ENCODE peak calls at places on chromosomes 5 and 9, in nine cellular contexts. W is GM23248; D is fibroblast of lung; S is ovary; L is aorta; R is K562; N is heart right ventricle; X is endodermal cell; F is CD8-positive, alpha-beta T cell. O is an unnamed sample.

GRCh38 chr5:95759634-95760033 is 28.5 kb downstream of the RHOBTB3 start:
- DNase-seq in W (peak), D (peak), S (no peak), L (no peak), R (no peak), N (no peak), X (no peak), F (no peak), O (no peak)

GRCh38 chr5:172321593-172321992 is 38.0 kb upstream of the UBTD2 start:
- DNase-seq in W (no peak), D (no peak), S (no peak), L (no peak), R (no peak), N (no peak), X (peak), F (no peak), O (no peak)

GRCh38 chr5:103475629-103476240 is 86.9 kb downstream of the NUDT12 start:
- DNase-seq in W (peak), D (peak), S (no peak), L (no peak), R (peak), N (no peak), X (no peak), F (no peak), O (no peak)

GRCh38 chr9:93468763-93469456 is 15.5 kb upstream of the FAM120AOS start:
- DNase-seq in W (peak), D (peak), S (no peak), L (no peak), R (no peak), N (no peak), X (peak), F (no peak), O (no peak)

GRCh38 chr5:6243706-6244105 is 134.6 kb downstream of the MED10 start:
- DNase-seq in W (no peak), D (no peak), S (no peak), L (no peak), R (no peak), N (no peak), X (no peak), F (no peak), O (no peak)

GRCh38 chr9:34451545-34451944 is 6.8 kb downstream of the FAM219A start:
- DNase-seq in W (peak), D (peak), S (no peak), L (no peak), R (peak), N (no peak), X (no peak), F (no peak), O (no peak)

GRCh38 chr9:68705636-68706578 is 867 bp downstream of the PIP5K1B start:
- DNase-seq in W (no peak), D (peak), S (no peak), L (peak), R (peak), N (peak), X (peak), F (no peak), O (no peak)

GRCh38 chr9:127555830-127556820 is 56.0 kb upstream of the STXBP1 start:
- DNase-seq in W (peak), D (peak), S (peak), L (peak), R (peak), N (peak), X (no peak), F (no peak), O (no peak)

GRCh38 chr5:2075365-2075764 is 192.6 kb upstream of the IRX4 start:
- DNase-seq in W (no peak), D (no peak), S (no peak), L (no peak), R (no peak), N (no peak), X (no peak), F (no peak), O (no peak)

GRCh38 chr5:83031391-83031790 is 45.8 kb downstream of the TMEM167A start:
- DNase-seq in W (peak), D (peak), S (no peak), L (no peak), R (no peak), N (no peak), X (no peak), F (no peak), O (no peak)

GRCh38 chr9:38038307-38039089 is 30.5 kb downstream of the SHB start:
- DNase-seq in W (no peak), D (no peak), S (no peak), L (no peak), R (peak), N (peak), X (no peak), F (no peak), O (no peak)

GRCh38 chr5:180591249-180591887 is at the start of gene SCGB3A1:
- DNase-seq in W (peak), D (no peak), S (no peak), L (no peak), R (no peak), N (no peak), X (peak), F (no peak), O (no peak)

GRCh38 chr5:54619732-54620582 is 102.4 kb downstream of the SNX18 start:
- DNase-seq in W (peak), D (peak), S (no peak), L (no peak), R (no peak), N (no peak), X (no peak), F (no peak), O (no peak)

GRCh38 chr9:123300554-123300953 is 32.2 kb upstream of the STRBP start:
- DNase-seq in W (no peak), D (no peak), S (no peak), L (peak), R (peak), N (no peak), X (peak), F (no peak), O (no peak)

GRCh38 chr5:74641778-74642542 is 1.4 kb upstream of the ENC1 start:
- DNase-seq in W (peak), D (peak), S (peak), L (no peak), R (peak), N (no peak), X (peak), F (no peak), O (no peak)

GRCh38 chr5:72231989-72232703 is 87.9 kb downstream of the MRPS27 start:
- DNase-seq in W (no peak), D (peak), S (no peak), L (no peak), R (peak), N (no peak), X (no peak), F (no peak), O (no peak)

GRCh38 chr5:72233835-72234234 is 86.2 kb downstream of the MRPS27 start:
- DNase-seq in W (no peak), D (no peak), S (no peak), L (no peak), R (no peak), N (no peak), X (no peak), F (no peak), O (no peak)

GRCh38 chr5:72234265-72234700 is 85.8 kb downstream of the MRPS27 start:
- DNase-seq in W (peak), D (peak), S (no peak), L (no peak), R (peak), N (no peak), X (no peak), F (no peak), O (no peak)

GRCh38 chr5:72234898-72235297 is 85.1 kb downstream of the MRPS27 start:
- DNase-seq in W (no peak), D (peak), S (no peak), L (no peak), R (no peak), N (no peak), X (no peak), F (no peak), O (no peak)

GRCh38 chr5:72232838-72233237 is 87.2 kb downstream of the MRPS27 start:
- DNase-seq in W (no peak), D (no peak), S (no peak), L (no peak), R (no peak), N (no peak), X (no peak), F (no peak), O (no peak)
- H3K27ac ChIP-seq in W (no peak), D (no peak), S (no peak), L (peak), R (peak), N (no peak), X (no peak), F (no peak), O (no peak)

GRCh38 chr9:131887680-131888079 is 147.8 kb upstream of the RAPGEF1 start:
- DNase-seq in W (no peak), D (no peak), S (no peak), L (no peak), R (no peak), N (no peak), X (no peak), F (no peak), O (no peak)

GRCh38 chr9:131885144-131885609 is 145.3 kb upstream of the RAPGEF1 start:
- DNase-seq in W (no peak), D (no peak), S (no peak), L (no peak), R (no peak), N (peak), X (no peak), F (no peak), O (no peak)

GRCh38 chr9:131886839-131887238 is 147.0 kb upstream of the RAPGEF1 start:
- DNase-seq in W (no peak), D (peak), S (no peak), L (no peak), R (no peak), N (no peak), X (no peak), F (no peak), O (no peak)

GRCh38 chr9:131880828-131881227 is 141.0 kb upstream of the RAPGEF1 start:
- DNase-seq in W (no peak), D (no peak), S (no peak), L (no peak), R (no peak), N (no peak), X (no peak), F (no peak), O (no peak)

GRCh38 chr9:131884222-131884621 is 144.3 kb upstream of the RAPGEF1 start:
- DNase-seq in W (no peak), D (no peak), S (no peak), L (no peak), R (no peak), N (no peak), X (no peak), F (no peak), O (no peak)
- H3K27ac ChIP-seq in W (no peak), D (no peak), S (no peak), L (no peak), R (no peak), N (no peak), X (no peak), F (no peak), O (no peak)

GRCh38 chr5:858726-859125 is 7.9 kb upstream of the ZDHHC11 start:
- DNase-seq in W (no peak), D (no peak), S (no peak), L (no peak), R (no peak), N (no peak), X (no peak), F (no peak), O (no peak)
- H3K27ac ChIP-seq in W (no peak), D (no peak), S (no peak), L (no peak), R (no peak), N (no peak), X (peak), F (no peak), O (no peak)

GRCh38 chr9:70600479-70600878 is 186.0 kb upstream of the KLF9 start:
- DNase-seq in W (peak), D (peak), S (peak), L (no peak), R (no peak), N (no peak), X (peak), F (no peak), O (no peak)
- H3K27ac ChIP-seq in W (peak), D (peak), S (peak), L (peak), R (no peak), N (peak), X (no peak), F (no peak), O (peak)

GRCh38 chr5:27412379-27412778 is 374.0 kb upstream of the CDH9 start:
- DNase-seq in W (no peak), D (no peak), S (no peak), L (no peak), R (no peak), N (no peak), X (no peak), F (no peak), O (no peak)
- H3K27ac ChIP-seq in W (no peak), D (no peak), S (no peak), L (no peak), R (no peak), N (no peak), X (no peak), F (no peak), O (no peak)